ENCODE peak calls at places on chromosomes 7 and 10, in four cellular contexts. S is WTC11, L is NCI-H1417, B is spleen. P is an unnamed sample.

GRCh38 chr10:4346257-4346656 is 479.8 kb upstream of the AKR1E2 start:
- DNase-seq in S (no peak), B (no peak), L (no peak), P (no peak)

GRCh38 chr7:139427029-139427420 is 56.4 kb downstream of the KLRG2 start:
- DNase-seq in S (no peak), B (no peak), L (no peak), P (no peak)

GRCh38 chr7:15853832-15854470 is 167.5 kb upstream of the MEOX2 start:
- DNase-seq in S (no peak), L (no peak), B (no peak), P (no peak)

GRCh38 chr10:77493851-77494788 is 143.5 kb downstream of the KCNMA1 start:
- DNase-seq in L (peak), S (peak), B (no peak), P (peak)

GRCh38 chr10:49068672-49069217 is 46.6 kb downstream of the VSTM4 start:
- DNase-seq in B (peak), L (no peak), S (no peak), P (no peak)

GRCh38 chr7:18226598-18226997 is 199.0 kb upstream of the PRPS1L1 start:
- DNase-seq in L (no peak), B (no peak), S (no peak), P (no peak)

GRCh38 chr10:117736655-117737054 is 194.1 kb downstream of the EMX2 start:
- DNase-seq in B (no peak), S (no peak), L (no peak), P (no peak)

GRCh38 chr10:72688208-72688651 is 3.7 kb upstream of the MCU start:
- DNase-seq in S (no peak), L (no peak), B (no peak), P (no peak)

GRCh38 chr10:63698815-63699205 is 177.6 kb downstream of the REEP3 start:
- DNase-seq in S (no peak), L (no peak), B (no peak), P (no peak)

GRCh38 chr7:36723951-36724664 is at the start of gene AOAH:
- DNase-seq in B (peak), S (no peak), L (no peak), P (peak)

GRCh38 chr10:32459072-32459703 is 13.2 kb downstream of the CCDC7 start:
- DNase-seq in B (no peak), L (no peak), S (no peak), P (no peak)

GRCh38 chr10:9227679-9228365 is 1173.3 kb downstream of the GATA3 start:
- DNase-seq in S (no peak), B (no peak), L (no peak), P (no peak)

GRCh38 chr10:71613303-71613777 is 106.2 kb downstream of the C10orf105 start:
- DNase-seq in L (no peak), B (no peak), S (no peak), P (no peak)

GRCh38 chr7:116246357-116246756 is 36.0 kb downstream of the TES start:
- DNase-seq in B (no peak), S (no peak), L (no peak), P (no peak)

P was measured in cardiac septum.